ENCODE peak calls at places on chromosomes 4 and X, in nine cellular contexts. P is tibial artery, Q is lung, M is K562, X is neural crest cell, O is astrocyte of the spinal cord, G is A549, V is IMR-90, R is brain microvascular endothelial cell. B is an unnamed sample.
A peak's percentile ranks its signal among the peaks of the same experiment; 100 is the strongest.

GRCh38 chrX:48905090-48905790 is 6.2 kb downstream of the SLC35A2 start:
- DNase-seq in P (no peak), Q (no peak), M (no peak), X (no peak), O (no peak), G (no peak), V (no peak), R (no peak), B (no peak)

GRCh38 chrX:35622601-35623000 is 175.5 kb upstream of the MAGEB16 start:
- DNase-seq in P (no peak), Q (no peak), M (no peak), X (no peak), O (no peak), G (peak; percentile 58), V (no peak), R (no peak), B (no peak)

GRCh38 chr4:4254179-4254578 is 6.2 kb upstream of the TMEM128 start:
- DNase-seq in P (no peak), Q (no peak), M (no peak), X (no peak), O (no peak), G (no peak), V (no peak), R (no peak), B (no peak)

GRCh38 chr4:118712872-118713271 is 27.7 kb downstream of the METTL14 start:
- DNase-seq in P (no peak), Q (no peak), M (no peak), X (no peak), O (no peak), G (no peak), V (peak; percentile 67), R (peak; percentile 56), B (no peak)

GRCh38 chrX:12611471-12611870 is 179.7 kb upstream of the PRPS2 start:
- DNase-seq in P (no peak), Q (no peak), M (no peak), X (no peak), O (no peak), G (no peak), V (no peak), R (no peak), B (no peak)

GRCh38 chr4:24736066-24736465 is 59.3 kb upstream of the SOD3 start:
- DNase-seq in P (no peak), Q (no peak), M (peak; percentile 35), X (no peak), O (no peak), G (peak; percentile 9), V (peak; percentile 20), R (peak; percentile 11), B (no peak)

GRCh38 chrX:104137496-104137895 is 19.3 kb downstream of the SLC25A53 start:
- DNase-seq in P (no peak), Q (no peak), M (peak; percentile 20), X (no peak), O (peak; percentile 4), G (peak; percentile 55), V (no peak), R (peak; percentile 8), B (no peak)

GRCh38 chr4:76704133-76704881 is 193.6 kb downstream of the SOWAHB start:
- DNase-seq in P (no peak), Q (peak; percentile 53), M (no peak), X (no peak), O (peak; percentile 47), G (peak; percentile 91), V (peak; percentile 81), R (peak; percentile 34), B (no peak)

GRCh38 chr4:141246243-141246642 is 25.5 kb downstream of the ZNF330 start:
- DNase-seq in P (no peak), Q (no peak), M (no peak), X (no peak), O (peak; percentile 71), G (no peak), V (peak; percentile 74), R (peak; percentile 32), B (no peak)

GRCh38 chr4:180900781-180901180 is 1342.4 kb upstream of the TENM3 start:
- DNase-seq in P (no peak), Q (no peak), M (no peak), X (no peak), O (no peak), G (no peak), V (no peak), R (no peak), B (no peak)

GRCh38 chrX:144006811-144007210 is 122.9 kb downstream of the UBE2NL start:
- DNase-seq in P (no peak), Q (no peak), M (no peak), X (no peak), O (peak; percentile 63), G (no peak), V (no peak), R (no peak), B (no peak)

GRCh38 chr4:123520376-123520775 is 123.8 kb downstream of the SPRY1 start:
- DNase-seq in P (no peak), Q (no peak), M (no peak), X (no peak), O (no peak), G (no peak), V (no peak), R (no peak), B (no peak)

DNA sequence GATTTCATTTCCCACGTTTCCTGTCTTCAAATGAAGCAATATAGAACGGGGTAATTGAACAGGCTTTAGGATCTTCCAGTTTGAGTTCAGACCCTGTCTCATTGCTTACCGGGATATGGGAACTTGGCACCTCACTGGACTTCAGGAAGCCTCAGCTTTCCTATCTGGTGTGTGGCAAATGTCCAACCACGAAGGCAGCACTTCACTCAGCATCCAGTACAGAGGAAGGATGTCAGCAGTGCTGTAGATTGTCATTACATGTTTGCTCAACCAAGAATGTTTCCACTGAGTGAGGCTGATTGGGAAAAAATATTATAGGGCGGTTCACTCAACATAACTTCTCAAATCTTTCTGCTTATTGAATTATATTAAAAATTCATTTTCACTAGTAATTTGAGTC is 271.0 kb upstream of the ZFP42 start:
- DNase-seq in P (no peak), Q (no peak), M (no peak), X (no peak), O (no peak), G (no peak), V (no peak), R (no peak), B (no peak)
- TF ChIP-seq CTCF in P (no peak), Q (no peak), M (no peak), X (no peak), O (no peak), G (no peak), V (no peak), R (no peak), B (no peak)

GRCh38 chr4:149063007-149063406 is 620.8 kb upstream of the NR3C2 start:
- DNase-seq in P (no peak), Q (no peak), M (no peak), X (no peak), O (no peak), G (no peak), V (no peak), R (no peak), B (no peak)

GRCh38 chr4:149065753-149066152 is 623.5 kb upstream of the NR3C2 start:
- DNase-seq in P (no peak), Q (no peak), M (no peak), X (no peak), O (no peak), G (no peak), V (no peak), R (no peak), B (no peak)
- TF ChIP-seq CTCF in P (no peak), Q (no peak), M (no peak), X (no peak), O (no peak), G (no peak), V (no peak), R (peak; percentile 4), B (no peak)

GRCh38 chrX:55340896-55341433 is 76.2 kb upstream of the PAGE3 start:
- DNase-seq in P (no peak), Q (no peak), M (no peak), X (no peak), O (no peak), G (no peak), V (no peak), R (no peak), B (no peak)

DNA sequence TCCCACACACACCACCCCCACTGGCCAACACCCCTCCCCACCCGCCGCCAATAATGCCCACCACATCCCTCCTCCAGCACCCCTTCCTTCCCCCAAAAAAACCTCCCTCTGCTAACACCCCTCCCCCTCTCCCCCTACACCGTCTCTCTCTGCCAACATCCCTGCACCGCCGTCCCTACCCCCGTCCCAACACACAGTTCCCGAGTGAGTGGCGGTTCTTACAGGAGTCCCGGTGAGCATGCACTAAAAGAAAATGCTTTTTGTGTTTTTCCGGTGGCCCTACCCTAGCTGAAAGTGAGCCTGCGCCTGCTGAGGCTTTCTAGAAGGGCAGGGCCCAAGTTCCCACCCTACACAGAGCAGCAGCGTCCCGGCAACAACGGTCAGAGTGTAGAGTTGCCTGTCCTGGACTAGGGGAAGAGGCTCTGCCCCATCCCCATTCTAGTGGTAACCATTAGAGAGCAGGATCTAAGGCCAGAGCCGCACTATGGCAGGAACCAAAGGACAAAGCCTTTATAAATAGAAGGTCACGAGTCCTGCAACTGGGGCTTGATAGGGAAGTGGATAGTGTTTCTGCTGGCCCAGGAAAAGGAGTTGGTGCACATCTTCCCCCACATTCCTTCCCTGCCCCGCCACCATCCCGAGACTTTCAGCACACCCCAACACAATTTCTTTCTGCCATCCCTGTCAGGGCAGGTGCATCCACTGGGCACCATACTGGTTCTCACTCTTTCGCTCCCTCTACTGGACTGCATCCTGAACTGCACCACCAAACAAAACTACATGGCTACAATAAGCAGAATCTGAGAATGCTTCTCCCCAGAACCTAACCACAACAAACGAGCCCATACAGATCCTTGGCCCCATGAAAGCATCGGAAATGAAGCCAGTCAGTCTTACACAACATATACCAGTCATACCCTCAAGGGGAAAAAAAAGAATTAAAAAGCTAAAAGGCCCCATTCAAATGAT is 78.1 kb upstream of the PAGE3 start:
- DNase-seq in P (no peak), Q (no peak), M (peak; percentile 34), X (no peak), O (no peak), G (peak; percentile 40), V (no peak), R (no peak), B (no peak)
- TF ChIP-seq CTCF in P (peak; percentile 13), Q (no peak), M (peak; percentile 49), X (peak; percentile 51), O (peak; percentile 20), G (no peak), V (peak; percentile 34), R (peak; percentile 39), B (no peak)

GRCh38 chr4:106268731-106269272 is 47.2 kb downstream of the TBCK start:
- DNase-seq in P (no peak), Q (no peak), M (no peak), X (no peak), O (no peak), G (no peak), V (no peak), R (no peak), B (no peak)

GRCh38 chr4:106263594-106264330 is 52.2 kb downstream of the TBCK start:
- DNase-seq in P (no peak), Q (no peak), M (no peak), X (no peak), O (no peak), G (no peak), V (no peak), R (no peak), B (no peak)

GRCh38 chr4:106261980-106262379 is 54.0 kb downstream of the TBCK start:
- DNase-seq in P (no peak), Q (no peak), M (no peak), X (no peak), O (no peak), G (no peak), V (no peak), R (no peak), B (no peak)

GRCh38 chr4:106264331-106264728 is 51.7 kb downstream of the TBCK start:
- DNase-seq in P (no peak), Q (no peak), M (peak; percentile 44), X (no peak), O (no peak), G (peak; percentile 72), V (peak; percentile 17), R (no peak), B (no peak)

GRCh38 chr4:106266201-106266600 is 49.8 kb downstream of the TBCK start:
- DNase-seq in P (no peak), Q (no peak), M (peak; percentile 44), X (no peak), O (peak; percentile 72), G (peak; percentile 63), V (peak; percentile 68), R (peak; percentile 59), B (no peak)
- TF ChIP-seq CTCF in P (peak; percentile 63), Q (no peak), M (peak; percentile 34), X (peak; percentile 65), O (peak; percentile 67), G (peak; percentile 73), V (peak; percentile 69), R (peak; percentile 66), B (peak; percentile 75)